ENCODE peak calls at places on chromosome X, in six cellular contexts. One of them, this sample, is unnamed.

GRCh38 chrX:50905334-50905733 is 5.2 kb upstream of the BMP15 start:
- DNase-seq in stimulated activated CD4-positive, alpha-beta T cell treated with anti-CD3 and anti-CD28 coated beads, Interleukin-12 subunit alpha, Interleukin-12 subunit beta, amount 100 ng/mL, for 24 hours: no peak
- DNase-seq in LoVo: no peak
- DNase-seq in fibroblast of pulmonary artery: no peak
- DNase-seq in activated T-helper 2 cell treated with anti-CD3 and anti-CD28 coated beads, Interferon-gamma antibody, Interleukin-2, Interleukin-4, amounts not matched to agents 10 μg/mL and 5 μg/mL and 100 μg/mL, durations not matched to agents 14 hours and 24 hours and 36 hours: no peak
- DNase-seq in NCI-H1092: no peak
- DNase-seq in this sample: no peak

GRCh38 chrX:3522016-3522690 is 175.7 kb upstream of the MXRA5 start:
- DNase-seq in NCI-H1092: no peak
- DNase-seq in stimulated activated CD4-positive, alpha-beta T cell treated with anti-CD3 and anti-CD28 coated beads, Interleukin-12 subunit alpha, Interleukin-12 subunit beta, amount 100 ng/mL, for 24 hours: no peak
- DNase-seq in LoVo: no peak
- DNase-seq in fibroblast of pulmonary artery: peak
- DNase-seq in activated T-helper 2 cell treated with anti-CD3 and anti-CD28 coated beads, Interferon-gamma antibody, Interleukin-2, Interleukin-4, amounts not matched to agents 10 μg/mL and 5 μg/mL and 100 μg/mL, durations not matched to agents 14 hours and 24 hours and 36 hours: no peak
- DNase-seq in this sample: no peak

GRCh38 chrX:134254511-134254910 is 17.5 kb downstream of the CCDC160 start:
- DNase-seq in stimulated activated CD4-positive, alpha-beta T cell treated with anti-CD3 and anti-CD28 coated beads, Interleukin-12 subunit alpha, Interleukin-12 subunit beta, amount 100 ng/mL, for 24 hours: no peak
- DNase-seq in activated T-helper 2 cell treated with anti-CD3 and anti-CD28 coated beads, Interferon-gamma antibody, Interleukin-2, Interleukin-4, amounts not matched to agents 10 μg/mL and 5 μg/mL and 100 μg/mL, durations not matched to agents 14 hours and 24 hours and 36 hours: no peak
- DNase-seq in fibroblast of pulmonary artery: no peak
- DNase-seq in LoVo: no peak
- DNase-seq in NCI-H1092: no peak
- DNase-seq in this sample: no peak

GRCh38 chrX:18927558-18927957 is 56.4 kb downstream of the PHKA2 start:
- DNase-seq in NCI-H1092: peak
- DNase-seq in LoVo: no peak
- DNase-seq in fibroblast of pulmonary artery: no peak
- DNase-seq in stimulated activated CD4-positive, alpha-beta T cell treated with anti-CD3 and anti-CD28 coated beads, Interleukin-12 subunit alpha, Interleukin-12 subunit beta, amount 100 ng/mL, for 24 hours: no peak
- DNase-seq in activated T-helper 2 cell treated with anti-CD3 and anti-CD28 coated beads, Interferon-gamma antibody, Interleukin-2, Interleukin-4, amounts not matched to agents 10 μg/mL and 5 μg/mL and 100 μg/mL, durations not matched to agents 14 hours and 24 hours and 36 hours: no peak
- DNase-seq in this sample: no peak

GRCh38 chrX:141375011-141375730 is 132.9 kb upstream of the SPANXC start:
- DNase-seq in LoVo: no peak
- DNase-seq in fibroblast of pulmonary artery: peak
- DNase-seq in activated T-helper 2 cell treated with anti-CD3 and anti-CD28 coated beads, Interferon-gamma antibody, Interleukin-2, Interleukin-4, amounts not matched to agents 10 μg/mL and 5 μg/mL and 100 μg/mL, durations not matched to agents 14 hours and 24 hours and 36 hours: no peak
- DNase-seq in NCI-H1092: no peak
- DNase-seq in stimulated activated CD4-positive, alpha-beta T cell treated with anti-CD3 and anti-CD28 coated beads, Interleukin-12 subunit alpha, Interleukin-12 subunit beta, amount 100 ng/mL, for 24 hours: no peak
- DNase-seq in this sample: no peak

GRCh38 chrX:10159069-10159468 is 2.3 kb downstream of the CLCN4 start:
- DNase-seq in stimulated activated CD4-positive, alpha-beta T cell treated with anti-CD3 and anti-CD28 coated beads, Interleukin-12 subunit alpha, Interleukin-12 subunit beta, amount 100 ng/mL, for 24 hours: no peak
- DNase-seq in LoVo: no peak
- DNase-seq in fibroblast of pulmonary artery: no peak
- DNase-seq in activated T-helper 2 cell treated with anti-CD3 and anti-CD28 coated beads, Interferon-gamma antibody, Interleukin-2, Interleukin-4, amounts not matched to agents 10 μg/mL and 5 μg/mL and 100 μg/mL, durations not matched to agents 14 hours and 24 hours and 36 hours: no peak
- DNase-seq in NCI-H1092: no peak
- DNase-seq in this sample: no peak

GRCh38 chrX:96464880-96465558 is 219.6 kb upstream of the DIAPH2 start:
- DNase-seq in fibroblast of pulmonary artery: no peak
- DNase-seq in activated T-helper 2 cell treated with anti-CD3 and anti-CD28 coated beads, Interferon-gamma antibody, Interleukin-2, Interleukin-4, amounts not matched to agents 10 μg/mL and 5 μg/mL and 100 μg/mL, durations not matched to agents 14 hours and 24 hours and 36 hours: no peak
- DNase-seq in LoVo: no peak
- DNase-seq in NCI-H1092: no peak
- DNase-seq in stimulated activated CD4-positive, alpha-beta T cell treated with anti-CD3 and anti-CD28 coated beads, Interleukin-12 subunit alpha, Interleukin-12 subunit beta, amount 100 ng/mL, for 24 hours: no peak
- DNase-seq in this sample: no peak

GRCh38 chrX:129139837-129140679 is 383.2 kb downstream of the SMARCA1 start:
- DNase-seq in activated T-helper 2 cell treated with anti-CD3 and anti-CD28 coated beads, Interferon-gamma antibody, Interleukin-2, Interleukin-4, amounts not matched to agents 10 μg/mL and 5 μg/mL and 100 μg/mL, durations not matched to agents 14 hours and 24 hours and 36 hours: no peak
- DNase-seq in stimulated activated CD4-positive, alpha-beta T cell treated with anti-CD3 and anti-CD28 coated beads, Interleukin-12 subunit alpha, Interleukin-12 subunit beta, amount 100 ng/mL, for 24 hours: no peak
- DNase-seq in LoVo: no peak
- DNase-seq in NCI-H1092: peak
- DNase-seq in fibroblast of pulmonary artery: no peak
- DNase-seq in this sample: peak

GRCh38 chrX:40147399-40148188 is 49.8 kb upstream of the BCOR start:
- DNase-seq in LoVo: no peak
- DNase-seq in fibroblast of pulmonary artery: no peak
- DNase-seq in activated T-helper 2 cell treated with anti-CD3 and anti-CD28 coated beads, Interferon-gamma antibody, Interleukin-2, Interleukin-4, amounts not matched to agents 10 μg/mL and 5 μg/mL and 100 μg/mL, durations not matched to agents 14 hours and 24 hours and 36 hours: no peak
- DNase-seq in stimulated activated CD4-positive, alpha-beta T cell treated with anti-CD3 and anti-CD28 coated beads, Interleukin-12 subunit alpha, Interleukin-12 subunit beta, amount 100 ng/mL, for 24 hours: no peak
- DNase-seq in NCI-H1092: no peak
- DNase-seq in this sample: no peak